ENCODE peak calls at places on chromosomes 16 and 17, in seven cellular contexts. R is endodermal cell, M is memory B cell, N is hepatic stellate cell, X is EL, Y is Calu3, U is IMR-90. C is an unnamed sample.

GRCh38 chr17:83189673-83190385 is 110.4 kb downstream of the METRNL start:
- DNase-seq in U (peak), N (peak), M (no peak), Y (no peak), R (no peak), X (peak), C (no peak)

GRCh38 chr17:49585422-49586027 is 9.9 kb downstream of the NXPH3 start:
- DNase-seq in M (no peak), N (no peak), R (peak), X (no peak), U (no peak), Y (peak), C (no peak)

GRCh38 chr16:30546115-30546514 is 11.5 kb upstream of the ZNF747 start:
- DNase-seq in N (no peak), Y (no peak), R (no peak), M (no peak), X (no peak), U (no peak), C (no peak)

GRCh38 chr17:42453544-42453943 is 5.1 kb upstream of the ATP6V0A1 start:
- DNase-seq in Y (no peak), M (no peak), N (no peak), U (no peak), R (no peak), X (no peak), C (no peak)

GRCh38 chr16:75058815-75059214 is 57.8 kb downstream of the LDHD start:
- DNase-seq in R (no peak), U (peak), N (no peak), M (no peak), X (no peak), Y (no peak), C (no peak)

GRCh38 chr16:3595110-3595486 is 16.3 kb downstream of the SLX4 start:
- DNase-seq in X (no peak), U (no peak), R (no peak), M (no peak), N (no peak), Y (no peak), C (no peak)

GRCh38 chr16:30904114-30904780 is 7.8 kb downstream of the CTF1 start:
- DNase-seq in M (no peak), U (no peak), Y (no peak), N (no peak), X (no peak), R (no peak), C (no peak)

GRCh38 chr16:79664407-79664806 is 63.9 kb upstream of the MAF start:
- DNase-seq in R (no peak), N (no peak), Y (peak), M (no peak), X (no peak), U (no peak), C (no peak)

GRCh38 chr17:82775033-82775823 is 23.4 kb downstream of the TBCD start:
- DNase-seq in M (peak), Y (peak), N (peak), X (peak), U (no peak), R (peak), C (no peak)

GRCh38 chr16:339680-340079 is 12.8 kb downstream of the AXIN1 start:
- DNase-seq in N (no peak), Y (no peak), U (no peak), M (no peak), R (no peak), X (no peak), C (no peak)

GRCh38 chr16:2799852-2800226 is 1.6 kb downstream of the PRSS41 start:
- DNase-seq in M (no peak), U (peak), R (peak), N (no peak), Y (peak), X (no peak), C (no peak)

GRCh38 chr16:27446721-27447120 is 44.7 kb downstream of the IL21R start:
- DNase-seq in U (no peak), X (no peak), M (no peak), N (no peak), Y (no peak), R (no peak), C (peak)

GRCh38 chr17:49748223-49748622 is 15.7 kb downstream of the FAM117A start:
- DNase-seq in N (no peak), Y (no peak), M (no peak), R (no peak), X (no peak), U (no peak), C (no peak)

GRCh38 chr17:76997981-76998531 is 129.9 kb downstream of the MGAT5B start:
- DNase-seq in R (no peak), N (no peak), U (no peak), Y (no peak), M (peak), X (no peak), C (peak)

GRCh38 chr16:65116216-65116615 is 5.6 kb downstream of the CDH11 start:
- DNase-seq in U (no peak), M (no peak), R (no peak), Y (no peak), N (no peak), X (no peak), C (no peak)

GRCh38 chr17:59423137-59423703 is 91.8 kb downstream of the YPEL2 start:
- DNase-seq in N (peak), R (peak), X (peak), M (no peak), U (peak), Y (peak), C (no peak)

GRCh38 chr17:27756467-27757371 is 43.6 kb downstream of the NOS2 start:
- DNase-seq in U (peak), R (peak), M (peak), Y (peak), X (peak), N (no peak), C (peak)

GRCh38 chr17:17824119-17824779 is 12.5 kb downstream of the SREBF1 start:
- DNase-seq in Y (no peak), R (peak), U (no peak), M (no peak), N (no peak), X (no peak), C (peak)

GRCh38 chr17:17151541-17151940 is 54.6 kb downstream of the PLD6 start:
- DNase-seq in U (peak), X (peak), R (no peak), N (no peak), M (no peak), Y (no peak), C (no peak)

GRCh38 chr16:54429029-54429428 is 142.4 kb upstream of the IRX3 start:
- DNase-seq in N (no peak), X (no peak), R (no peak), Y (no peak), M (no peak), U (no peak), C (no peak)

GRCh38 chr16:50208460-50208931 is 55.4 kb downstream of the TENT4B start:
- DNase-seq in Y (no peak), U (peak), R (no peak), X (peak), M (no peak), N (peak), C (no peak)

GRCh38 chr16:84599528-84600202 is 18.2 kb downstream of the COTL1 start:
- DNase-seq in N (peak), R (peak), U (peak), X (peak), Y (no peak), M (peak), C (peak)

GRCh38 chr17:17493249-17493985 is 2.8 kb downstream of the RASD1 start:
- DNase-seq in R (peak), U (no peak), M (no peak), X (no peak), N (no peak), Y (no peak), C (no peak)

GRCh38 chr16:53142823-53143568 is 88.2 kb downstream of the CHD9 start:
- DNase-seq in R (no peak), U (peak), Y (no peak), N (no peak), M (no peak), X (no peak), C (no peak)

GRCh38 chr16:2459647-2460390 is at the start of gene TEDC2:
- DNase-seq in M (peak), U (peak), X (peak), R (peak), N (peak), Y (peak), C (peak)

GRCh38 chr16:25097304-25097988 is 14.1 kb upstream of the LCMT1 start:
- DNase-seq in R (no peak), M (no peak), X (peak), U (peak), N (peak), Y (no peak), C (no peak)

GRCh38 chr17:18181358-18181757 is 2.3 kb upstream of the ALKBH5 start:
- DNase-seq in R (no peak), N (no peak), M (no peak), Y (no peak), U (peak), X (no peak), C (peak)

GRCh38 chr17:28760561-28760960 is 16.8 kb downstream of the TRAF4 start:
- DNase-seq in U (no peak), N (no peak), M (no peak), Y (no peak), R (no peak), X (no peak), C (no peak)

GRCh38 chr17:35796942-35797341 is 1.5 kb upstream of the MMP28 start:
- DNase-seq in N (no peak), Y (no peak), R (no peak), U (no peak), X (no peak), M (no peak), C (no peak)

GRCh38 chr17:44198721-44199552 is 747 bp downstream of the ATXN7L3 start:
- DNase-seq in M (peak), X (peak), Y (peak), R (peak), N (peak), U (peak), C (peak)

GRCh38 chr16:55812951-55813350 is 19.9 kb downstream of the CES1 start:
- DNase-seq in X (no peak), M (no peak), N (no peak), R (no peak), Y (no peak), U (no peak), C (no peak)

GRCh38 chr17:56506349-56506748 is 87.2 kb upstream of the NOG start:
- DNase-seq in Y (no peak), X (no peak), R (no peak), N (no peak), U (no peak), M (no peak), C (no peak)

GRCh38 chr17:1162116-1162855 is 17.5 kb downstream of the ABR start:
- DNase-seq in Y (no peak), U (no peak), M (no peak), R (no peak), N (no peak), X (no peak), C (no peak)

GRCh38 chr17:77409282-77410161 is 268.8 kb downstream of the SEC14L1 start:
- DNase-seq in U (peak), X (peak), N (peak), M (no peak), Y (no peak), R (peak), C (peak)

GRCh38 chr17:17384961-17385360 is 81.8 kb downstream of the NT5M start:
- DNase-seq in R (peak), M (no peak), N (no peak), U (no peak), Y (no peak), X (no peak), C (no peak)

GRCh38 chr16:18839555-18839954 is 38.2 kb upstream of the ARL6IP1 start:
- DNase-seq in M (no peak), X (no peak), U (no peak), N (no peak), Y (no peak), R (no peak), C (no peak)

GRCh38 chr16:81040837-81041236 is 5.2 kb downstream of the ATMIN start:
- DNase-seq in U (no peak), X (no peak), R (no peak), Y (no peak), N (no peak), M (no peak), C (no peak)

GRCh38 chr16:7185689-7186088 is 147.0 kb upstream of the RBFOX1 start:
- DNase-seq in X (no peak), M (no peak), R (no peak), N (no peak), U (no peak), Y (no peak), C (no peak)

C was measured in T-helper 2 cell.